ENCODE peak calls at places on chromosome 7, in ten cellular contexts. P is HS-5; B is thyroid gland; I is T-helper 2 cell treated with Interferon-gamma antibody and Interleukin-4, amounts not matched to agents 5 μg/mL and 100 μg/mL, for 36 hours; C is mucosa of gallbladder; R is stimulated activated CD4-positive, alpha-beta T cell treated with anti-CD3 and anti-CD28 coated beads, Interleukin-12 subunit alpha, Interleukin-12 subunit beta, amount 100 ng/mL, for 4 hours; U is AG08395; J is T-cell; V is activated T-helper 2 cell treated with anti-CD3 and anti-CD28 coated beads, Interferon-gamma antibody, Interleukin-2, Interleukin-4, amounts not matched to agents 10 μg/mL and 5 μg/mL and 100 μg/mL, durations not matched to agents 14 hours and 24 hours and 36 hours; F is NCI-H2081. Q is an unnamed sample.
A peak's percentile ranks its signal among the peaks of the same experiment; 100 is the strongest.

GRCh38 chr7:81074406-81074805 is 155.6 kb upstream of the SEMA3C start:
- DNase-seq in C (no peak), B (no peak), F (no peak), J (no peak), P (no peak), V (no peak), I (no peak), R (no peak), U (no peak), Q (no peak)

GRCh38 chr7:46902463-46902862 is 679.4 kb downstream of the TNS3 start:
- DNase-seq in V (no peak), C (no peak), B (no peak), F (no peak), R (no peak), U (no peak), I (no peak), J (no peak), P (no peak), Q (no peak)

GRCh38 chr7:19110026-19110777 is 7.2 kb downstream of the TWIST1 start:
- DNase-seq in C (no peak), I (no peak), J (no peak), B (no peak), F (no peak), U (no peak), V (no peak), R (no peak), P (no peak), Q (no peak)

GRCh38 chr7:114567416-114567815 is 152.8 kb downstream of the FOXP2 start:
- DNase-seq in C (no peak), B (no peak), U (peak; percentile 14), F (no peak), J (no peak), V (no peak), R (no peak), P (no peak), I (no peak), Q (no peak)

GRCh38 chr7:137771679-137772078 is 75.1 kb downstream of the DGKI start:
- DNase-seq in C (no peak), R (no peak), V (no peak), J (no peak), B (no peak), U (peak; percentile 72), I (no peak), F (no peak), P (peak; percentile 49), Q (no peak)

GRCh38 chr7:87220734-87221215 is 1.2 kb upstream of the TMEM243 start:
- DNase-seq in U (peak; percentile 21), I (no peak), B (peak; percentile 46), V (no peak), P (no peak), J (no peak), C (no peak), F (no peak), R (no peak), Q (peak; percentile 22)

GRCh38 chr7:27442446-27442845 is 199.8 kb downstream of the EVX1 start:
- DNase-seq in I (no peak), R (no peak), B (no peak), C (no peak), P (peak; percentile 93), U (peak; percentile 50), V (no peak), F (no peak), J (no peak), Q (no peak)

GRCh38 chr7:93442478-93443224 is 131.9 kb downstream of the CALCR start:
- DNase-seq in U (peak; percentile 36), P (peak; percentile 3), J (no peak), B (peak; percentile 2), C (no peak), V (peak; percentile 14), R (peak; percentile 5), I (peak; percentile 15), F (peak; percentile 35), Q (no peak)

GRCh38 chr7:5423844-5424688 is 432 bp upstream of the TNRC18 start:
- DNase-seq in U (peak; percentile 95), B (peak; percentile 95), F (peak; percentile 99), P (peak; percentile 100), C (peak; percentile 98), V (peak; percentile 40), J (peak; percentile 38), R (no peak), I (no peak), Q (peak; percentile 98)

GRCh38 chr7:97187067-97187466 is 69.6 kb downstream of the SDHAF3 start:
- DNase-seq in P (no peak), C (no peak), I (no peak), R (no peak), F (no peak), U (peak; percentile 69), J (no peak), B (no peak), V (no peak), Q (no peak)

GRCh38 chr7:156062286-156062685 is 250.0 kb upstream of the SHH start:
- DNase-seq in V (no peak), F (no peak), R (no peak), P (no peak), U (no peak), C (no peak), J (no peak), B (no peak), I (no peak), Q (no peak)

GRCh38 chr7:9240016-9240415 is 806.6 kb downstream of the NXPH1 start:
- DNase-seq in C (no peak), V (no peak), R (no peak), U (no peak), F (no peak), P (peak; percentile 15), I (no peak), J (no peak), B (no peak), Q (no peak)

GRCh38 chr7:142298009-142298408 is 40.2 kb upstream of the PRSS58 start:
- DNase-seq in R (no peak), I (no peak), C (no peak), J (no peak), V (no peak), B (no peak), P (no peak), U (no peak), F (no peak), Q (no peak)

GRCh38 chr7:1449951-1450350 is 9.3 kb downstream of the MICALL2 start:
- DNase-seq in J (no peak), U (no peak), F (no peak), R (no peak), I (no peak), C (no peak), B (no peak), V (no peak), P (no peak), Q (no peak)

GRCh38 chr7:69652947-69653701 is 54.8 kb downstream of the AUTS2 start:
- DNase-seq in P (no peak), F (no peak), I (no peak), U (no peak), J (no peak), C (no peak), R (no peak), V (no peak), B (no peak), Q (no peak)

GRCh38 chr7:92691578-92691977 is 101.4 kb upstream of the FAM133B start:
- DNase-seq in R (no peak), I (no peak), F (peak; percentile 36), C (peak; percentile 22), J (peak; percentile 11), U (peak; percentile 39), V (no peak), P (peak; percentile 31), B (no peak), Q (peak; percentile 44)

GRCh38 chr7:46454796-46455195 is 533.7 kb upstream of the IGFBP3 start:
- DNase-seq in C (peak; percentile 11), I (no peak), U (peak; percentile 17), R (no peak), F (no peak), B (no peak), V (no peak), J (no peak), P (no peak), Q (no peak)

GRCh38 chr7:94295805-94296204 is 98.9 kb upstream of the COL1A2 start:
- DNase-seq in J (no peak), I (no peak), C (peak; percentile 21), B (no peak), U (peak; percentile 68), V (no peak), P (no peak), F (peak; percentile 51), R (no peak), Q (no peak)

GRCh38 chr7:92730808-92731207 is 105.6 kb downstream of the CDK6 start:
- DNase-seq in B (no peak), F (no peak), R (no peak), V (no peak), P (no peak), C (no peak), U (no peak), J (no peak), I (no peak), Q (no peak)

GRCh38 chr7:42237891-42238531 is 1.0 kb upstream of the GLI3 start:
- DNase-seq in I (no peak), P (no peak), C (peak; percentile 49), B (peak; percentile 74), R (no peak), J (no peak), U (peak; percentile 55), V (no peak), F (no peak), Q (peak; percentile 53)

GRCh38 chr7:83882551-83882950 is 233.6 kb upstream of the SEMA3E start:
- DNase-seq in P (no peak), C (no peak), F (peak; percentile 5), B (no peak), J (no peak), R (no peak), I (no peak), U (no peak), V (no peak), Q (no peak)

GRCh38 chr7:13467111-13467547 is 522.3 kb downstream of the ETV1 start:
- DNase-seq in I (no peak), U (no peak), P (no peak), V (no peak), B (no peak), R (no peak), J (no peak), F (peak; percentile 40), C (no peak), Q (no peak)

GRCh38 chr7:154255324-154255723 is 203.1 kb downstream of the DPP6 start:
- DNase-seq in F (peak; percentile 16), P (no peak), J (no peak), R (no peak), U (no peak), I (no peak), B (peak; percentile 44), V (no peak), C (no peak), Q (no peak)

GRCh38 chr7:97401398-97401797 is 283.9 kb downstream of the SDHAF3 start:
- DNase-seq in F (no peak), J (no peak), U (no peak), P (no peak), V (no peak), B (no peak), R (no peak), I (no peak), C (no peak), Q (no peak)

GRCh38 chr7:12220321-12221046 is 9.4 kb downstream of the TMEM106B start:
- DNase-seq in V (no peak), I (no peak), F (peak; percentile 50), U (no peak), B (no peak), J (no peak), R (no peak), P (no peak), C (no peak), Q (no peak)

GRCh38 chr7:12289996-12290395 is 78.9 kb downstream of the TMEM106B start:
- DNase-seq in R (no peak), V (no peak), C (no peak), U (no peak), P (no peak), I (no peak), J (no peak), B (no peak), F (no peak), Q (no peak)

GRCh38 chr7:5701085-5701914 is 80.2 kb downstream of the RNF216 start:
- DNase-seq in J (peak; percentile 47), C (no peak), P (no peak), U (no peak), B (no peak), V (peak; percentile 48), F (no peak), I (peak; percentile 86), R (peak; percentile 51), Q (no peak)

GRCh38 chr7:102828291-102828690 is 79.5 kb downstream of the FAM185A start:
- DNase-seq in V (no peak), C (no peak), F (no peak), R (no peak), J (no peak), P (no peak), I (no peak), B (no peak), U (no peak), Q (no peak)